ENCODE peak calls at places on chromosomes 3 and 15, in eight cellular contexts. One of them, this sample, is unnamed.
A peak's percentile ranks its signal among the peaks of the same experiment; 100 is the strongest.

GRCh38 chr3:183475019-183475418 is 46.6 kb upstream of the MCF2L2 start:
- DNase-seq in HCT116: no peak
- DNase-seq in NB4: no peak
- DNase-seq in left lung: no peak
- DNase-seq in A549: no peak
- DNase-seq in GM12865: no peak
- DNase-seq in Panc1: no peak
- DNase-seq in thoracic aorta: no peak
- DNase-seq in this sample: peak; percentile 20

GRCh38 chr3:181006541-181006940 is 17.0 kb upstream of the DNAJC19 start:
- DNase-seq in A549: no peak
- DNase-seq in GM12865: no peak
- DNase-seq in HCT116: no peak
- DNase-seq in NB4: no peak
- DNase-seq in thoracic aorta: no peak
- DNase-seq in Panc1: no peak
- DNase-seq in left lung: no peak
- DNase-seq in this sample: no peak

GRCh38 chr3:88334187-88334868 is 184.6 kb downstream of the C3orf38 start:
- DNase-seq in Panc1: no peak
- DNase-seq in left lung: no peak
- DNase-seq in A549: no peak
- DNase-seq in GM12865: no peak
- DNase-seq in thoracic aorta: no peak
- DNase-seq in HCT116: no peak
- DNase-seq in NB4: no peak
- DNase-seq in this sample: peak; percentile 39

GRCh38 chr15:60651155-60651554 is 172.2 kb upstream of the ICE2 start:
- DNase-seq in A549: no peak
- DNase-seq in Panc1: no peak
- DNase-seq in GM12865: no peak
- DNase-seq in left lung: no peak
- DNase-seq in NB4: no peak
- DNase-seq in thoracic aorta: no peak
- DNase-seq in HCT116: no peak
- DNase-seq in this sample: no peak

GRCh38 chr15:74378853-74379252 is 11.4 kb upstream of the CYP11A1 start:
- DNase-seq in HCT116: no peak
- DNase-seq in GM12865: peak; percentile 57
- DNase-seq in thoracic aorta: no peak
- DNase-seq in left lung: no peak
- DNase-seq in Panc1: no peak
- DNase-seq in A549: no peak
- DNase-seq in NB4: no peak
- DNase-seq in this sample: peak; percentile 67

GRCh38 chr15:97840501-97840900 is 120.0 kb upstream of the ARRDC4 start:
- DNase-seq in A549: no peak
- DNase-seq in HCT116: no peak
- DNase-seq in thoracic aorta: no peak
- DNase-seq in NB4: peak; percentile 5
- DNase-seq in GM12865: no peak
- DNase-seq in left lung: no peak
- DNase-seq in Panc1: no peak
- DNase-seq in this sample: no peak

GRCh38 chr3:18424213-18424861 is 802 bp downstream of the SATB1 start:
- DNase-seq in Panc1: no peak
- DNase-seq in HCT116: no peak
- DNase-seq in thoracic aorta: no peak
- DNase-seq in A549: no peak
- DNase-seq in NB4: no peak
- DNase-seq in GM12865: peak; percentile 2
- DNase-seq in left lung: peak; percentile 31
- DNase-seq in this sample: no peak

GRCh38 chr3:184284696-184285095 is 8.9 kb downstream of the ECE2 start:
- DNase-seq in NB4: peak; percentile 62
- DNase-seq in GM12865: peak; percentile 22
- DNase-seq in thoracic aorta: no peak
- DNase-seq in A549: peak; percentile 78
- DNase-seq in HCT116: peak; percentile 70
- DNase-seq in Panc1: no peak
- DNase-seq in left lung: peak; percentile 54
- DNase-seq in this sample: peak; percentile 79

GRCh38 chr3:100521439-100521845 is 29.0 kb downstream of the TMEM45A start:
- DNase-seq in HCT116: no peak
- DNase-seq in thoracic aorta: no peak
- DNase-seq in NB4: peak; percentile 34
- DNase-seq in A549: no peak
- DNase-seq in left lung: no peak
- DNase-seq in GM12865: peak; percentile 9
- DNase-seq in Panc1: no peak
- DNase-seq in this sample: no peak

GRCh38 chr3:12154151-12154550 is 4.6 kb downstream of the TIMP4 start:
- DNase-seq in left lung: no peak
- DNase-seq in thoracic aorta: no peak
- DNase-seq in A549: no peak
- DNase-seq in NB4: no peak
- DNase-seq in Panc1: no peak
- DNase-seq in GM12865: no peak
- DNase-seq in HCT116: no peak
- DNase-seq in this sample: peak; percentile 50

GRCh38 chr3:102095383-102095782 is 246.1 kb downstream of the NFKBIZ start:
- DNase-seq in NB4: no peak
- DNase-seq in A549: no peak
- DNase-seq in HCT116: no peak
- DNase-seq in Panc1: no peak
- DNase-seq in GM12865: no peak
- DNase-seq in thoracic aorta: no peak
- DNase-seq in left lung: no peak
- DNase-seq in this sample: no peak

GRCh38 chr15:45991863-45992262 is 357.0 kb downstream of the SQOR start:
- DNase-seq in HCT116: no peak
- DNase-seq in GM12865: no peak
- DNase-seq in A549: no peak
- DNase-seq in left lung: no peak
- DNase-seq in Panc1: no peak
- DNase-seq in NB4: no peak
- DNase-seq in thoracic aorta: no peak
- DNase-seq in this sample: no peak

GRCh38 chr3:120145498-120146285 is 51.4 kb upstream of the GSK3B start:
- DNase-seq in thoracic aorta: no peak
- DNase-seq in GM12865: peak; percentile 14
- DNase-seq in NB4: no peak
- DNase-seq in left lung: no peak
- DNase-seq in Panc1: no peak
- DNase-seq in HCT116: peak; percentile 55
- DNase-seq in A549: peak; percentile 50
- DNase-seq in this sample: peak; percentile 66

GRCh38 chr15:64775551-64776401 is at the start of gene RBPMS2:
- DNase-seq in NB4: peak; percentile 15
- DNase-seq in GM12865: no peak
- DNase-seq in left lung: no peak
- DNase-seq in thoracic aorta: no peak
- DNase-seq in Panc1: no peak
- DNase-seq in HCT116: no peak
- DNase-seq in A549: peak; percentile 37
- DNase-seq in this sample: no peak

GRCh38 chr15:89664441-89664840 is 9.2 kb upstream of the KIF7 start:
- DNase-seq in GM12865: no peak
- DNase-seq in Panc1: no peak
- DNase-seq in HCT116: no peak
- DNase-seq in thoracic aorta: no peak
- DNase-seq in NB4: no peak
- DNase-seq in left lung: no peak
- DNase-seq in A549: no peak
- DNase-seq in this sample: no peak

DNA sequence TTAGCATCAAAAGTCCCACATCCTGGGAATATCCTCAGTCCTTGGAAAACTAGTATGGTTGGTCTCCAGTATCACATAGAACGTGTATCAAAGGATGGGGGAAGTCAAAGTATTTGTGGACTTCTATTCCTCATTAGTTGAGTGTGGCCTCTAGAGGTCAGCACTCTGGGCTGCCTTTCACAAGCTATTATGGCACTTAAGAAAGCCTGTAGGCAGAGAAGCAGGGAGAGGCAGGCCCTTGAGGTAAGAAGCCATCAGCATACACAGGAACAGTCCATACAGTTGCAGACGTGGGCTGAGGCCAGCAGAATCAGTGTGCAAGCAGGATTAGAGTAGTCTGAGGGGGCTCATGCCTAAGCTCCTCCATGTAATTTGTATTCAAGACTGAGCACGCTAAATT is 341.7 kb downstream of the CLSTN2 start:
- DNase-seq in GM12865: peak; percentile 27
- DNase-seq in left lung: peak; percentile 35
- DNase-seq in HCT116: peak; percentile 12
- DNase-seq in Panc1: peak; percentile 8
- DNase-seq in A549: no peak
- DNase-seq in NB4: peak; percentile 43
- DNase-seq in thoracic aorta: no peak
- DNase-seq in this sample: peak; percentile 27
- TF ChIP-seq CTCF in GM12865: peak; percentile 31
- TF ChIP-seq CTCF in left lung: no peak
- TF ChIP-seq CTCF in HCT116: peak; percentile 6
- TF ChIP-seq CTCF in Panc1: peak; percentile 56
- TF ChIP-seq CTCF in A549: peak; percentile 15
- TF ChIP-seq CTCF in NB4: peak; percentile 43
- TF ChIP-seq CTCF in thoracic aorta: no peak
- TF ChIP-seq CTCF in this sample: no peak

GRCh38 chr3:8968375-8968882 is 5.2 kb upstream of the RAD18 start:
- DNase-seq in Panc1: no peak
- DNase-seq in GM12865: no peak
- DNase-seq in A549: no peak
- DNase-seq in NB4: no peak
- DNase-seq in HCT116: no peak
- DNase-seq in left lung: no peak
- DNase-seq in thoracic aorta: no peak
- DNase-seq in this sample: no peak
- H3K4me3 ChIP-seq in Panc1: no peak overlapping the region
- H3K4me3 ChIP-seq in GM12865: no peak overlapping the region
- H3K4me3 ChIP-seq in A549: no peak overlapping the region
- H3K4me3 ChIP-seq in NB4: no peak overlapping the region
- H3K4me3 ChIP-seq in HCT116: no peak overlapping the region
- H3K4me3 ChIP-seq in left lung: no peak overlapping the region
- H3K4me3 ChIP-seq in thoracic aorta: no peak overlapping the region
- H3K4me3 ChIP-seq in this sample: no peak overlapping the region

GRCh38 chr3:150180349-150180748 is 209.7 kb upstream of the PFN2 start:
- DNase-seq in Panc1: no peak
- DNase-seq in NB4: no peak
- DNase-seq in A549: no peak
- DNase-seq in HCT116: no peak
- DNase-seq in GM12865: no peak
- DNase-seq in thoracic aorta: no peak
- DNase-seq in left lung: no peak
- DNase-seq in this sample: peak; percentile 80

GRCh38 chr3:150179330-150179729 is 208.6 kb upstream of the PFN2 start:
- DNase-seq in left lung: no peak
- DNase-seq in HCT116: no peak
- DNase-seq in GM12865: no peak
- DNase-seq in NB4: no peak
- DNase-seq in A549: no peak
- DNase-seq in Panc1: no peak
- DNase-seq in thoracic aorta: no peak
- DNase-seq in this sample: no peak

GRCh38 chr3:150183619-150184425 is 213.1 kb upstream of the PFN2 start:
- DNase-seq in thoracic aorta: peak; percentile 25
- DNase-seq in A549: peak; percentile 60
- DNase-seq in NB4: peak; percentile 67
- DNase-seq in GM12865: peak; percentile 83
- DNase-seq in HCT116: peak; percentile 70
- DNase-seq in Panc1: peak; percentile 68
- DNase-seq in left lung: peak; percentile 61
- DNase-seq in this sample: peak; percentile 89

DNA sequence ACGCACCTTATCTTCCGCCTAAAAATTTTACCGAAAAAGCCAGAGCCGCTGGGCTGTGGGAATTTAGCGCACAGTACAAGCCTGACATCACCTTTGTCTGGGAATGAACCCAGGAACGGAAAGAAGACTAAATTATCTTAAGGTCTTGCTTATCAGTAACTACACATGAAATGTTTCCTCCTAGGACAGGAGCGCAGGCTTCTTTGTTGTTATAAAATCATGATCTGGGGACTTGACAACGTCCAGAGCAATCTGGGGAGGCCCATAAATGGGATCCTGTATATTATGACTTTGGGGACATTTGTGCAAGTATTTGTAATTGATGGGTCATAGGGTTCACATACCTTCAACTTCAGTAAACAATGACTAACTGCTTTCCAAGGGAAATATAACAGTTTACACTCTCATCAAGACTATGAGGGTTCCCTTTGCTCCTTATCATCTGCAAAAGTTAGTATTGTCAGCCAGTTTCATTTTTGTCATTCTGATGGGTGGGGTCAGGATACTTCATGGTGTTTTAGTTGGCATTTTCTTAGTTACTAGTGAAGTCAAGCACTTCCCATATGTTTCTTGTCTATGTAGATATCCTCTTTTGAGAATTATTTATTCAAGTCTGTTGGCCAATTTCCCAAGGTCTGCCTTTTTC is 213.9 kb upstream of the PFN2 start:
- DNase-seq in GM12865: no peak
- DNase-seq in left lung: no peak
- DNase-seq in A549: peak; percentile 33
- DNase-seq in NB4: no peak
- DNase-seq in thoracic aorta: no peak
- DNase-seq in HCT116: no peak
- DNase-seq in Panc1: peak; percentile 28
- DNase-seq in this sample: peak; percentile 47
- TF ChIP-seq CTCF in GM12865: no peak
- TF ChIP-seq CTCF in left lung: no peak
- TF ChIP-seq CTCF in A549: no peak
- TF ChIP-seq CTCF in NB4: no peak
- TF ChIP-seq CTCF in thoracic aorta: no peak
- TF ChIP-seq CTCF in HCT116: no peak
- TF ChIP-seq CTCF in Panc1: peak; percentile 61
- TF ChIP-seq CTCF in this sample: no peak

GRCh38 chr3:179957264-179957845 is 79.4 kb downstream of the PEX5L start:
- DNase-seq in left lung: no peak
- DNase-seq in thoracic aorta: no peak
- DNase-seq in A549: no peak
- DNase-seq in GM12865: peak; percentile 41
- DNase-seq in HCT116: no peak
- DNase-seq in NB4: no peak
- DNase-seq in Panc1: no peak
- DNase-seq in this sample: no peak

GRCh38 chr3:179955798-179956197 is 80.9 kb downstream of the PEX5L start:
- DNase-seq in thoracic aorta: no peak
- DNase-seq in A549: no peak
- DNase-seq in NB4: no peak
- DNase-seq in HCT116: no peak
- DNase-seq in Panc1: no peak
- DNase-seq in left lung: no peak
- DNase-seq in GM12865: no peak
- DNase-seq in this sample: no peak

GRCh38 chr3:179958143-179958542 is 78.6 kb downstream of the PEX5L start:
- DNase-seq in GM12865: no peak
- DNase-seq in Panc1: no peak
- DNase-seq in A549: no peak
- DNase-seq in NB4: peak; percentile 37
- DNase-seq in thoracic aorta: no peak
- DNase-seq in left lung: no peak
- DNase-seq in HCT116: no peak
- DNase-seq in this sample: no peak

GRCh38 chr3:179954226-179954870 is 82.4 kb downstream of the PEX5L start:
- DNase-seq in thoracic aorta: no peak
- DNase-seq in GM12865: peak; percentile 37
- DNase-seq in HCT116: no peak
- DNase-seq in Panc1: no peak
- DNase-seq in left lung: no peak
- DNase-seq in A549: no peak
- DNase-seq in NB4: no peak
- DNase-seq in this sample: no peak

GRCh38 chr3:179956416-179956830 is 80.3 kb downstream of the PEX5L start:
- DNase-seq in Panc1: no peak
- DNase-seq in left lung: no peak
- DNase-seq in NB4: peak; percentile 64
- DNase-seq in GM12865: peak; percentile 95
- DNase-seq in HCT116: no peak
- DNase-seq in A549: no peak
- DNase-seq in thoracic aorta: no peak
- DNase-seq in this sample: no peak
- H3K4me3 ChIP-seq in Panc1: no peak overlapping the region
- H3K4me3 ChIP-seq in left lung: no peak overlapping the region
- H3K4me3 ChIP-seq in NB4: no peak overlapping the region
- H3K4me3 ChIP-seq in GM12865: peak overlapping the region; percentile 25
- H3K4me3 ChIP-seq in HCT116: no peak overlapping the region
- H3K4me3 ChIP-seq in A549: no peak overlapping the region
- H3K4me3 ChIP-seq in thoracic aorta: no peak overlapping the region
- H3K4me3 ChIP-seq in this sample: no peak overlapping the region